ENCODE peak calls at places on chromosomes 3 and 15, in five cellular contexts. U is endothelial cell of umbilical vein, X is fibroblast of lung, C is small intestine, Q is nephron progenitor cell. K is an unnamed sample.
A peak's percentile ranks its signal among the peaks of the same experiment; 100 is the strongest.

GRCh38 chr3:14117468-14118399 is 6.9 kb downstream of the CHCHD4 start:
- DNase-seq in U (no peak), X (no peak), Q (no peak), C (no peak), K (no peak)

GRCh38 chr3:30539772-30540171 is 66.6 kb upstream of the TGFBR2 start:
- DNase-seq in X (peak; percentile 30), Q (no peak), U (peak; percentile 91), C (no peak), K (no peak)

GRCh38 chr3:111853071-111853470 is 6.0 kb upstream of the PHLDB2 start:
- DNase-seq in Q (no peak), C (no peak), X (no peak), U (peak; percentile 62), K (no peak)

GRCh38 chr3:153614563-153614962 is 452.5 kb downstream of the RAP2B start:
- DNase-seq in C (no peak), Q (no peak), U (peak; percentile 62), X (peak; percentile 85), K (no peak)

GRCh38 chr3:147447224-147447623 is 38.1 kb downstream of the ZIC1 start:
- DNase-seq in C (no peak), X (no peak), Q (no peak), U (no peak), K (no peak)

GRCh38 chr15:31340047-31340446 is 13.4 kb downstream of the KLF13 start:
- DNase-seq in Q (no peak), X (no peak), U (no peak), C (no peak), K (no peak)

GRCh38 chr15:27210176-27210575 is 239.2 kb downstream of the GABRG3 start:
- DNase-seq in Q (no peak), U (no peak), C (no peak), X (no peak), K (no peak)

GRCh38 chr3:55588120-55588765 is 101.1 kb upstream of the WNT5A start:
- DNase-seq in C (no peak), U (no peak), X (no peak), Q (no peak), K (no peak)

GRCh38 chr15:75223688-75224087 is 22.0 kb downstream of the C15orf39 start:
- DNase-seq in C (no peak), Q (no peak), U (no peak), X (no peak), K (no peak)

GRCh38 chr3:73298243-73299183 is 237.1 kb downstream of the EBLN2 start:
- DNase-seq in U (no peak), C (no peak), X (no peak), Q (peak; percentile 19), K (no peak)

GRCh38 chr3:149969110-149969944 is 1.4 kb downstream of the PFN2 start:
- DNase-seq in C (peak; percentile 34), Q (peak; percentile 52), X (peak; percentile 86), U (peak; percentile 80), K (no peak)

GRCh38 chr15:38231430-38231829 is 21.2 kb upstream of the SPRED1 start:
- DNase-seq in Q (no peak), X (no peak), U (no peak), C (no peak), K (no peak)

GRCh38 chr3:113773381-113773780 is 26.5 kb downstream of the ATP6V1A start:
- DNase-seq in Q (no peak), U (no peak), C (no peak), X (peak; percentile 78), K (no peak)

GRCh38 chr15:27989838-27990237 is 109.3 kb downstream of the OCA2 start:
- DNase-seq in X (no peak), Q (no peak), U (no peak), C (no peak), K (no peak)

GRCh38 chr3:157109267-157110141 is 50.4 kb downstream of the CCNL1 start:
- DNase-seq in U (no peak), Q (no peak), C (no peak), X (no peak), K (no peak)

GRCh38 chr3:194671511-194671899 is 486 bp downstream of the LSG1 start:
- DNase-seq in C (peak; percentile 54), U (peak; percentile 67), X (peak; percentile 58), Q (no peak), K (no peak)

GRCh38 chr15:64568765-64569164 is 108.4 kb downstream of the ZNF609 start:
- DNase-seq in X (no peak), U (no peak), C (peak; percentile 20), Q (no peak), K (no peak)

GRCh38 chr3:46466871-46467403 is 2.2 kb upstream of the LTF start:
- DNase-seq in Q (no peak), C (no peak), X (no peak), U (no peak), K (no peak)

K was measured in NCI-H1048.